ENCODE peak calls at places on chromosome 17, in eight cellular contexts. C is PC-3, X is OCI-LY7, I is neural progenitor cell, M is GM23338, F is HCT116, A is SK-N-SH, V is hepatocyte. J is an unnamed sample.

GRCh38 chr17:59754547-59754946 is 47.1 kb downstream of the VMP1 start:
- DNase-seq in I (no peak), C (peak; percentile 99), A (no peak), M (no peak), V (peak; percentile 31), F (peak; percentile 99), X (no peak), J (no peak)

GRCh38 chr17:4796550-4796915 is 569 bp downstream of the PSMB6 start:
- DNase-seq in I (peak; percentile 70), F (no peak), M (peak; percentile 78), X (no peak), C (peak; percentile 36), A (peak; percentile 75), V (peak; percentile 63), J (no peak)

GRCh38 chr17:11598274-11599221 is at the start of gene DNAH9:
- DNase-seq in I (peak; percentile 99), F (no peak), X (no peak), M (peak; percentile 3), V (peak; percentile 98), A (peak; percentile 92), C (no peak), J (no peak)

GRCh38 chr17:46822388-46822921 is 4.0 kb upstream of the WNT3 start:
- DNase-seq in V (no peak), M (peak; percentile 79), I (no peak), X (peak; percentile 49), F (peak; percentile 12), A (no peak), C (peak; percentile 55), J (peak; percentile 27)

GRCh38 chr17:30503558-30503957 is 26.4 kb downstream of the GOSR1 start:
- DNase-seq in X (no peak), A (no peak), V (no peak), I (no peak), F (no peak), C (no peak), M (no peak), J (no peak)

GRCh38 chr17:45410144-45411091 is 22.3 kb downstream of the ARHGAP27 start:
- DNase-seq in X (peak; percentile 84), C (no peak), V (no peak), I (no peak), A (peak; percentile 59), M (no peak), F (no peak), J (peak; percentile 57)

GRCh38 chr17:65055708-65056638 is 567 bp downstream of the GNA13 start:
- DNase-seq in V (peak; percentile 69), M (peak; percentile 62), I (peak; percentile 43), F (peak; percentile 16), X (peak; percentile 59), C (peak; percentile 50), A (peak; percentile 83), J (peak; percentile 39)

GRCh38 chr17:48102700-48103378 is 1.6 kb upstream of the CBX1 start:
- DNase-seq in M (no peak), I (no peak), A (no peak), X (peak; percentile 42), C (peak; percentile 31), F (no peak), V (no peak), J (peak; percentile 68)

GRCh38 chr17:15649861-15650391 is 30.4 kb upstream of the FBXW10B start:
- DNase-seq in A (no peak), V (peak; percentile 42), C (peak; percentile 94), X (no peak), I (no peak), F (peak; percentile 91), M (no peak), J (no peak)

GRCh38 chr17:50064253-50064991 is 8.5 kb downstream of the ITGA3 start:
- DNase-seq in X (no peak), C (peak; percentile 100), A (peak; percentile 64), F (peak; percentile 86), M (peak; percentile 50), V (peak; percentile 83), I (no peak), J (no peak)

GRCh38 chr17:43534909-43535308 is 11.2 kb downstream of the ETV4 start:
- DNase-seq in M (no peak), A (no peak), I (no peak), X (no peak), V (no peak), F (no peak), C (no peak), J (no peak)

GRCh38 chr17:46002311-46002972 is 3.4 kb downstream of the STH start:
- DNase-seq in A (peak; percentile 89), M (peak; percentile 84), V (peak; percentile 80), I (peak; percentile 74), C (peak; percentile 88), F (peak; percentile 43), X (peak; percentile 73), J (peak; percentile 56)

GRCh38 chr17:1159781-1160180 is 20.0 kb downstream of the ABR start:
- DNase-seq in C (no peak), F (no peak), X (no peak), M (no peak), V (no peak), I (no peak), A (no peak), J (no peak)

GRCh38 chr17:1154704-1155103 is 25.1 kb downstream of the ABR start:
- DNase-seq in F (no peak), I (no peak), C (no peak), V (no peak), M (no peak), X (no peak), A (peak; percentile 54), J (no peak)

GRCh38 chr17:1153795-1154546 is 25.8 kb downstream of the ABR start:
- DNase-seq in C (peak; percentile 8), M (peak; percentile 87), V (peak; percentile 68), X (no peak), A (peak; percentile 93), I (peak; percentile 59), F (no peak), J (no peak)

GRCh38 chr17:1158879-1159278 is 20.9 kb downstream of the ABR start:
- DNase-seq in C (no peak), F (no peak), X (no peak), V (no peak), M (no peak), I (no peak), A (no peak), J (no peak)

GRCh38 chr17:1156864-1157263 is 22.9 kb downstream of the ABR start:
- DNase-seq in X (no peak), F (no peak), A (no peak), C (no peak), I (no peak), V (no peak), M (no peak), J (no peak)
- TF ChIP-seq EZH2phosphoT487 in X (no peak), F (no peak), A (no peak), C (no peak), I (no peak), V (no peak), M (no peak), J (no peak)

GRCh38 chr17:82838386-82839063 is 1.3 kb downstream of the ZNF750 start:
- DNase-seq in A (no peak), M (no peak), F (no peak), X (no peak), I (no peak), V (peak; percentile 64), C (peak; percentile 35), J (no peak)

GRCh38 chr17:82835122-82835521 is 4.7 kb downstream of the ZNF750 start:
- DNase-seq in C (no peak), F (no peak), X (no peak), A (no peak), M (no peak), I (no peak), V (no peak), J (no peak)

GRCh38 chr17:82837586-82838320 is 2.1 kb downstream of the ZNF750 start:
- DNase-seq in X (no peak), M (no peak), I (no peak), A (no peak), C (no peak), F (no peak), V (no peak), J (no peak)

GRCh38 chr17:82835766-82836512 is 3.9 kb downstream of the ZNF750 start:
- DNase-seq in V (no peak), A (no peak), I (no peak), C (no peak), M (peak; percentile 39), X (no peak), F (no peak), J (no peak)

GRCh38 chr17:82836823-82837357 is 2.9 kb downstream of the ZNF750 start:
- DNase-seq in I (peak; percentile 37), X (no peak), A (no peak), C (no peak), M (peak; percentile 55), F (no peak), V (no peak), J (no peak)
- TF ChIP-seq CTCF in I (peak; percentile 47), X (no peak), A (peak; percentile 23), C (no peak), M (no peak), F (peak; percentile 25), V (no peak), J (no peak)

GRCh38 chr17:2952174-2952845 is 111.1 kb downstream of the OR1D5 start:
- DNase-seq in C (peak; percentile 70), M (no peak), X (no peak), F (no peak), V (no peak), I (no peak), A (no peak), J (no peak)

GRCh38 chr17:2957631-2958286 is 105.6 kb downstream of the OR1D5 start:
- DNase-seq in M (no peak), F (no peak), I (no peak), C (no peak), A (no peak), V (no peak), X (no peak), J (no peak)

GRCh38 chr17:2955931-2956582 is 107.3 kb downstream of the OR1D5 start:
- DNase-seq in V (no peak), A (no peak), F (no peak), X (no peak), M (no peak), C (no peak), I (no peak), J (no peak)

GRCh38 chr17:2958706-2959222 is 104.6 kb downstream of the OR1D5 start:
- DNase-seq in X (no peak), A (no peak), I (no peak), C (no peak), F (no peak), M (no peak), V (no peak), J (no peak)

DNA sequence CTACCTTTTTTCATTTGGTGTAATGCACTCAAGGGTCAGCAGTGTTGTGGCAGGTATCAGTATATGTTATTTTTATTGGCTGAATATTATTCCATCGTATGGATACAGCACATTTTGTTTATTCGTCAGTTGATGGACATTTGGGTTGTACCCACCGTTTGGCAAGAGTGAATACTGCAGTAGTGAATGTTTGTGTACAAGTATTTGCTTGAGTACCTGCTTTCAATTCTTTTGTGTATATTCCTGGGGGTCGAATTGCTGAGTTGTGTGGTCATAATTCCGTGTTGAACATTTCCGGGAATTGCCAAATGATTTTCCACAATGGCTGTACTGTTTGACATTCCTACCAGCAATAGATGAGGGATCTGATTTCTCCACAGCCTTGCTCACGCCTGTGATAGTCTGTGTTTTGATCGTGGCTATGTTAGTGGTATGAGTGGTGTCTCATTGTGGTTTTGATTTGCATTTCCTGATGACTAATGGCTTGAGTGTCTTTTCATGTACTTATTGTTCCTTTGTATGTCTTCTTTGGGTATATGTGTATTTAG is 108.4 kb downstream of the OR1D5 start:
- DNase-seq in C (peak; percentile 94), F (peak; percentile 94), M (no peak), I (no peak), V (no peak), X (peak; percentile 65), A (no peak), J (peak; percentile 21)
- H3K36me3 ChIP-seq in C (no peaks in the 10 kb centered on the region), F (no peaks in the 10 kb centered on the region), M (no peaks in the 10 kb centered on the region), I (no peaks in the 10 kb centered on the region), V (no peaks in the 10 kb centered on the region), X (no peaks in the 10 kb centered on the region), A (no peaks in the 10 kb centered on the region), J (no peaks in the 10 kb centered on the region)

GRCh38 chr17:67606896-67607604 is 110.7 kb upstream of the NOL11 start:
- DNase-seq in A (peak; percentile 65), F (no peak), I (no peak), X (no peak), C (no peak), M (peak; percentile 32), V (no peak), J (no peak)
- TF ChIP-seq EZH2phosphoT487 in A (no peak), F (no peak), I (no peak), X (no peak), C (no peak), M (no peak), V (no peak), J (no peak)